ENCODE peak calls at places on chromosomes 3 and 15, in four cellular contexts. J is A549, G is SK-N-SH, C is GM12878. V is an unnamed sample.

GRCh38 chr3:52244061-52244628 is 1.4 kb upstream of the PPM1M start:
- DNase-seq in G (no peak), J (no peak), C (peak; percentile 85), V (no peak)

GRCh38 chr15:68333775-68334470 is 56.4 kb downstream of the FEM1B start:
- DNase-seq in C (no peak), G (no peak), J (peak; percentile 26), V (no peak)

GRCh38 chr15:79721256-79721655 is 175.6 kb downstream of the MTHFS start:
- DNase-seq in C (no peak), G (no peak), J (no peak), V (no peak)

GRCh38 chr3:141065258-141065657 is 14.1 kb downstream of the SPSB4 start:
- DNase-seq in C (no peak), G (no peak), J (no peak), V (no peak)

GRCh38 chr15:92809880-92810361 is 90.2 kb upstream of the CHD2 start:
- DNase-seq in G (no peak), J (peak; percentile 65), C (no peak), V (no peak)

GRCh38 chr3:122646146-122646988 is 34.3 kb upstream of the PARP14 start:
- DNase-seq in C (peak; percentile 68), J (no peak), G (no peak), V (no peak)

GRCh38 chr15:51227967-51228783 is 110.2 kb downstream of the CYP19A1 start:
- DNase-seq in G (no peak), J (peak; percentile 69), C (peak; percentile 76), V (peak; percentile 24)

GRCh38 chr3:177402533-177402932 is 205.3 kb upstream of the TBL1XR1 start:
- DNase-seq in G (no peak), C (no peak), J (no peak), V (no peak)

GRCh38 chr15:58495836-58496501 is 64.2 kb downstream of the LIPC start:
- DNase-seq in G (no peak), J (no peak), C (no peak), V (no peak)

DNA sequence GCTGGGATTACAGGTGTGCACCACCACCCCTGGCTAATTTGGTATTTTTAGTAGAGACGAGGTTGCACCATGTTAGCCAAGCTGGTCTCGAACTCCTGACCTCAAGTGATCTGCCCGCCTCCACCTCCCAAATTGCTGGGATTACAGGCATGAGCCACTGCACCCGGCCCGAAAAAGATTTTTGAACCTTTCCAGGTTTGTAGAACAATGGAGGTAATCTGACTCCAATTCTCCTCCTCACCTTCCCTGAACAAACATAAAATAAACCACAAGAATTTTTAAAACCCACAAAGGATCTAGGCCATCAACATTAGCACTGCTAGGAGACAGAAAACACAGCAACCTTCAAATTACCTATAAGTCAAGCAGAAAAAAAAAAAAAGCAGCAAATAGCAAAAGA is 32.3 kb downstream of the TFDP2 start:
- DNase-seq in G (no peak), C (no peak), J (no peak), V (peak; percentile 89)
- TF ChIP-seq PBX3 in G (no peak), C (no peak), J (no peak), V (no peak)

GRCh38 chr3:194031349-194031748 is 104.6 kb upstream of the HES1 start:
- DNase-seq in C (no peak), J (no peak), G (no peak), V (no peak)

GRCh38 chr3:194028434-194029004 is 107.4 kb upstream of the HES1 start:
- DNase-seq in J (no peak), G (no peak), C (no peak), V (no peak)

GRCh38 chr3:194031867-194032635 is 103.9 kb upstream of the HES1 start:
- DNase-seq in C (no peak), G (no peak), J (no peak), V (no peak)

GRCh38 chr3:194030372-194030771 is 105.6 kb upstream of the HES1 start:
- DNase-seq in J (no peak), C (no peak), G (no peak), V (peak; percentile 43)

DNA sequence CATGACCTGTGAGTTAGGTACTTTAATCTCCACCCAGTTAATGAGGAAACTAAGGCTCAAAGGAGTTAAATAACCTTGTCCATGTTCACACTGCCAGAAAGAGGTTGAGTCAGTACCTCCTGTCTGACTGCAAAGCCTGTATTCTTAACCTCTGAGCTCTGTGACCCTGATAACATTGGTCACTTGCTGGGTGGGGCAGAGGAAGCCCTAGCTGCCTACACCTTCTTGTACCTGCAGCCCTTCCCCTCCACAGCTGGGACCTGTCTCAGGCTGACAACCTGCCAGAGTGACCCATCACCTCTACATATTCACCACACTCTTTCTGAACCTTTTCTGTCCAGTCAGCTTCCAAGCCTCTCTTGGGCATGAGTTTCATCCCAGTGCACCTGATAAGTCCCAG is 106.1 kb upstream of the HES1 start:
- DNase-seq in C (no peak), G (no peak), J (no peak), V (no peak)
- TF ChIP-seq PBX3 in C (no peak), G (no peak), J (no peak), V (no peak)

GRCh38 chr3:9310043-9310442 is 52.8 kb upstream of the THUMPD3 start:
- DNase-seq in J (no peak), G (no peak), C (no peak), V (peak; percentile 2)

GRCh38 chr3:9302425-9303181 is 53.2 kb upstream of the SRGAP3 start:
- DNase-seq in G (peak; percentile 88), J (peak; percentile 79), C (no peak), V (peak; percentile 64)

GRCh38 chr3:9311265-9311664 is 51.6 kb upstream of the THUMPD3 start:
- DNase-seq in G (no peak), J (no peak), C (no peak), V (no peak)

GRCh38 chr3:9308298-9308990 is 54.4 kb upstream of the THUMPD3 start:
- DNase-seq in J (no peak), C (no peak), G (no peak), V (no peak)
- TF ChIP-seq PBX3 in J (no peak), C (no peak), G (no peak), V (no peak)

GRCh38 chr3:171979081-171979480 is 60.3 kb upstream of the FNDC3B start:
- DNase-seq in C (no peak), G (no peak), J (no peak), V (no peak)

GRCh38 chr3:171978390-171978789 is 61.0 kb upstream of the FNDC3B start:
- DNase-seq in C (no peak), G (no peak), J (no peak), V (no peak)

GRCh38 chr3:171981271-171981605 is 58.1 kb upstream of the FNDC3B start:
- DNase-seq in C (no peak), G (no peak), J (no peak), V (no peak)

GRCh38 chr3:171982829-171983228 is 56.5 kb upstream of the FNDC3B start:
- DNase-seq in C (no peak), G (no peak), J (no peak), V (no peak)

DNA sequence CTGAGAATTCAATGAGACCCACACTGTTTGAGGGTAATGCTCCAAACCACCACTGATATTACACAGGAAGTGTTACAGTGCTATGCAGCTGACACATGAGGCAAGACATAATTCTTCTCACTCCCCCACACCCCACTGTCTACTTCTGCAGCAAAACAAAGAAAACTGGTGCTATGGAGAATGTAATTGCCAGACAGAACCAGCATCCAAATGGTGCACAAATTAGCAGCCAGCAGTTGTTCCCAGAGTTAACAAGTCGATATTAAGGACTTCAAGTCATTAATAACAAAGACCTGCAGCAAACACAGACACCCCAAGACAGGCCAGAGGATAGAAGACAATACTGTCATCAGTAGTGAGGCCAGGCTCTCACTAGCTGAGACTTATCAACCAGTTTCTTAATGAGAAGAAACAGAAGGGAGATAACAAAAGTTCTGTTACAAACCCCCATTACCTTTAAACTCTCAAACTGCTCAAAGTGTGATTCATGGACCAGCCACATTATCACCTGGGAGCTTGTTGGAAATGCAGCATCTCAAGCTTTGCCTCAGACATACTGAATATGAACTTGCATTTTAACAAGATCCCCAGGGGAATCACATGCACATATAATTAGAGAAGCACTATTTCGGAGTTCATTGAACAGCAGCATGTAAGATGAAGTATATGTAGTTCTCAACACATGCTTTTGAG is 58.7 kb upstream of the FNDC3B start:
- DNase-seq in C (no peak), G (no peak), J (no peak), V (no peak)
- TF ChIP-seq PBX3 in C (no peak), G (no peak), J (no peak), V (no peak)

DNA sequence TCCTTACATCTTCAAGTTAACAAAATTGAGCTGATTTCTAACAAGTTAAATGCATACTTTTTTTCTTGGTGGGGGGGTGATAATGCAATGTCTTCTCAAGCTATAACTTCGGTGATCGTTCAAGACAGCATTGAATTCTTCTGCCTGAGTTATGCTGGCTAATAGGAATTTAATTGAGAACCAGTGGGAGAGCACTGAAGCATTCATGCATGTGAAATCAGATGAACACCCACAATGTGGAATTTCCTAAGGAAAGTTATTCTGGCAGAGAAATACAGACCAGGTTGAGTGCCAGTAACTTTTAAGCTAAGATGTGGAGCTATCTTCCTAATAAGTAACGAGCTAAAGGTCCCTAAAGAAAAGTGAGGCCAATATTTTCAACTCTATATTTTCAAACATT is 3.0 kb downstream of the SPATA16 start:
- DNase-seq in G (no peak), C (no peak), J (no peak), V (no peak)
- TF ChIP-seq PBX3 in G (no peak), C (no peak), J (no peak), V (no peak)

GRCh38 chr3:158712443-158712842 is 19.8 kb downstream of the RARRES1 start:
- DNase-seq in G (no peak), J (no peak), C (no peak), V (no peak)

GRCh38 chr3:158710601-158711000 is 21.7 kb downstream of the RARRES1 start:
- DNase-seq in G (no peak), J (no peak), C (no peak), V (no peak)

GRCh38 chr3:158709666-158710083 is 22.6 kb downstream of the RARRES1 start:
- DNase-seq in G (no peak), J (peak; percentile 54), C (no peak), V (no peak)

GRCh38 chr3:158711886-158712285 is 20.4 kb downstream of the RARRES1 start:
- DNase-seq in J (peak; percentile 50), G (no peak), C (no peak), V (no peak)

DNA sequence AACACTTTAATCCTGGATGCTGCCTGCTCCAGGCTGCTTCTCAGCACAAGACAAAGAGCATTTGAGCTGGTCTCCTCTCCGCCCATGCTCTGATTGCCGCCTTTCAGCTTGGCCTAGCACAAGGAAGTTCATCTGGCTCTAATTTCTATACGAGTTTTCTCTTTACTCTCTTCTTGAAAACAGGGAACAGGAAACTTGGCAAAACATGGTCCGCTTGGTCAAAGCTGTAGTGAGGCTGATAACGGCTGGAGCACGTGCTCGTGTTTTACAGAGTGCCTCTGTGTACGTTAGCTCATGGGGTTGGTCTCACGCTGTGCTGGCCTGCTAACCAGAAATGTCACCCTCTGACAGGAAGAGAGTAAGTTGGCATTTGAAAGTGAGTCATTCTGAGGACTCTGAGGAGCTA is 19.2 kb downstream of the RARRES1 start:
- DNase-seq in J (no peak), G (no peak), C (no peak), V (no peak)
- TF ChIP-seq PBX3 in J (no peak), G (no peak), C (no peak), V (no peak)

GRCh38 chr15:63403254-63403945 is 21.8 kb upstream of the CA12 start:
- DNase-seq in C (no peak), J (no peak), G (no peak), V (no peak)
- TF ChIP-seq PBX3 in C (no peak), J (no peak), G (no peak), V (no peak)

DNA sequence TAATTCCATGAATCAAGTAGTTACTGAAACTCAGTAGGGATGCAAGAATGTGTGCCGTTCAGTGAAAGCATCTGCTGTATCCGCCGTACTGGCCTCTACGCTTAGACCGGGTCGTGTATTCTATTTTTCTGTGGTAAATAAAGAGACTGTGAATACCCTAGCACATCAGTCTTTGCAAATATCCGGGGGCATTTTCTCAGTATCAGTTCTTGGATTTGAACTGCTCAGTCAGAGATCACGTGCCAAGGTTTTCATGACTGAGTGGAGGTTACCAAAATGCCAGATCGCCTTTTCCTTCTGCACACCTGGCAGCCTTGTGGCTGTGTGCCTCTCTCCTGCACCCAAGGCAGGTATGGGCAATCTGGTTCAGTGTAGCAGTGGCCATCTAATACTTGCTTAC is 377.0 kb downstream of the OCA2 start:
- DNase-seq in G (no peak), J (no peak), C (no peak), V (no peak)
- TF ChIP-seq PBX3 in G (no peak), J (no peak), C (no peak), V (no peak)